ENCODE peak calls at places on chromosome 15, in ten cellular contexts. J is CD8-positive, alpha-beta T cell; Y is Right ventricle myocardium superior; Q is activated naive CD8-positive, alpha-beta T cell treated with anti-CD3 and anti-CD28 coated beads, Interleukin-2, amount 50 U/mL, for 24 hours; Z is left colon; B is heart right ventricle; H is activated CD8-positive, alpha-beta T cell treated with anti-CD3 and anti-CD28 coated beads, Interleukin-2, amount 10 ng/mL, durations not matched to agents 7 days and 5 days; A is RWPE2; M is central memory CD8-positive, alpha-beta T cell; G is right lobe of liver. U is an unnamed sample.
A peak's percentile ranks its signal among the peaks of the same experiment; 100 is the strongest.

GRCh38 chr15:58536414-58536813 is 104.6 kb downstream of the LIPC start:
- ATAC-seq in B (no peak), H (no peak), G (no peak), A (no peak), Z (no peak), J (no peak), Q (no peak), Y (no peak), M (no peak), U (no peak)

GRCh38 chr15:90837052-90837621 is 31.3 kb upstream of the FURIN start:
- ATAC-seq in J (no peak), G (no peak), M (no peak), Q (peak; percentile 59), Y (no peak), Z (no peak), A (no peak), H (no peak), B (no peak), U (no peak)

GRCh38 chr15:57440799-57441198 is 64.5 kb downstream of the CGNL1 start:
- ATAC-seq in G (peak; percentile 39), M (no peak), Q (no peak), Z (peak; percentile 44), B (no peak), A (peak; percentile 39), Y (peak; percentile 45), H (no peak), J (no peak), U (no peak)

GRCh38 chr15:33243869-33244268 is 49.4 kb upstream of the FMN1 start:
- ATAC-seq in B (no peak), M (no peak), H (no peak), G (peak; percentile 16), A (peak; percentile 73), Y (no peak), J (no peak), Z (no peak), Q (peak; percentile 40), U (no peak)

GRCh38 chr15:90020041-90020735 is 19.1 kb downstream of the ZNF710 start:
- ATAC-seq in B (peak; percentile 86), M (no peak), G (peak; percentile 68), Y (peak; percentile 77), J (no peak), Z (no peak), Q (no peak), A (no peak), H (no peak), U (peak; percentile 64)

GRCh38 chr15:36428102-36428845 is 151.2 kb upstream of the CDIN1 start:
- ATAC-seq in H (no peak), Q (no peak), G (peak; percentile 75), Z (no peak), B (no peak), J (no peak), Y (no peak), M (no peak), A (peak; percentile 95), U (peak; percentile 58)

GRCh38 chr15:99117111-99117510 is 12.2 kb downstream of the SYNM start:
- ATAC-seq in H (no peak), J (no peak), A (no peak), G (no peak), Z (no peak), B (no peak), M (no peak), Q (no peak), Y (no peak), U (no peak)

GRCh38 chr15:82081904-82082810 is 36.3 kb upstream of the MEX3B start:
- ATAC-seq in J (no peak), M (no peak), G (no peak), A (peak; percentile 82), H (no peak), Z (no peak), B (no peak), Y (no peak), Q (no peak), U (no peak)

GRCh38 chr15:37246856-37247255 is 146.5 kb upstream of the MEIS2 start:
- ATAC-seq in J (no peak), A (no peak), Y (no peak), M (no peak), Q (no peak), G (no peak), Z (no peak), B (no peak), H (no peak), U (no peak)

GRCh38 chr15:40953713-40954074 is 423 bp downstream of the CHAC1 start:
- ATAC-seq in B (no peak), Z (peak; percentile 2), A (peak; percentile 0), G (no peak), H (no peak), Q (no peak), J (no peak), M (no peak), Y (peak; percentile 6), U (no peak)

GRCh38 chr15:67973846-67974245 is 80.3 kb upstream of the PIAS1 start:
- ATAC-seq in H (no peak), Z (no peak), Y (no peak), G (no peak), Q (no peak), B (no peak), J (no peak), A (no peak), M (no peak), U (no peak)

GRCh38 chr15:99426431-99427105 is 139.2 kb upstream of the MEF2A start:
- ATAC-seq in Q (no peak), B (no peak), Z (peak; percentile 84), A (no peak), H (no peak), M (no peak), G (no peak), J (no peak), Y (no peak), U (no peak)

GRCh38 chr15:89812126-89812846 is 2.4 kb downstream of the ANPEP start:
- ATAC-seq in Q (peak; percentile 25), G (peak; percentile 78), J (no peak), Y (peak; percentile 79), B (peak; percentile 90), A (peak; percentile 47), H (no peak), M (no peak), Z (peak; percentile 87), U (peak; percentile 86)

GRCh38 chr15:59232476-59232875 is 25.8 kb downstream of the LDHAL6B start:
- ATAC-seq in Z (no peak), Y (peak; percentile 27), G (peak; percentile 46), A (peak; percentile 84), M (no peak), B (peak; percentile 72), Q (peak; percentile 28), H (no peak), J (no peak), U (no peak)

GRCh38 chr15:64029111-64029510 is 17.2 kb downstream of the DAPK2 start:
- ATAC-seq in Y (no peak), Q (peak; percentile 31), M (no peak), B (no peak), A (peak; percentile 9), J (peak; percentile 3), H (no peak), G (no peak), Z (no peak), U (no peak)

GRCh38 chr15:40309344-40309862 is 1.7 kb upstream of the PLCB2 start:
- ATAC-seq in J (no peak), A (no peak), H (no peak), M (no peak), B (no peak), Q (no peak), G (no peak), Y (no peak), Z (no peak), U (no peak)

GRCh38 chr15:70461017-70461416 is 302.3 kb downstream of the UACA start:
- ATAC-seq in A (no peak), J (no peak), Q (no peak), M (no peak), Z (no peak), H (no peak), G (no peak), B (no peak), Y (no peak), U (no peak)

GRCh38 chr15:98075441-98075840 is 114.9 kb downstream of the ARRDC4 start:
- ATAC-seq in Y (no peak), J (no peak), Q (no peak), G (no peak), H (no peak), M (no peak), B (no peak), A (no peak), Z (no peak), U (no peak)

GRCh38 chr15:49832421-49832980 is 211.7 kb downstream of the DTWD1 start:
- ATAC-seq in Q (no peak), M (no peak), H (no peak), J (no peak), A (peak; percentile 61), Z (peak; percentile 100), G (peak; percentile 90), Y (peak; percentile 34), B (no peak), U (no peak)

GRCh38 chr15:45346381-45346780 is 32.0 kb downstream of the GATM start:
- ATAC-seq in J (no peak), Y (no peak), A (no peak), M (no peak), B (peak; percentile 59), G (no peak), H (no peak), Z (no peak), Q (no peak), U (no peak)

GRCh38 chr15:84981711-84982300 is at the start of gene PDE8A:
- ATAC-seq in H (peak; percentile 37), A (peak; percentile 2), G (no peak), J (peak; percentile 5), B (no peak), Y (no peak), Z (peak; percentile 0), Q (no peak), M (peak; percentile 11), U (peak; percentile 8)

GRCh38 chr15:35181538-35181937 is 96.4 kb upstream of the NANOGP8 start:
- ATAC-seq in G (no peak), B (no peak), M (no peak), H (no peak), A (peak; percentile 79), Z (no peak), Y (no peak), Q (peak; percentile 59), J (no peak), U (no peak)

GRCh38 chr15:96290679-96291078 is 39.8 kb upstream of the NR2F2 start:
- ATAC-seq in M (no peak), Y (no peak), A (no peak), J (no peak), B (no peak), H (no peak), Q (no peak), G (no peak), Z (no peak), U (no peak)

GRCh38 chr15:99704444-99704838 is 28.8 kb downstream of the LYSMD4 start:
- ATAC-seq in B (peak; percentile 84), Z (peak; percentile 75), M (peak; percentile 86), H (peak; percentile 71), Y (peak; percentile 85), J (peak; percentile 74), Q (peak; percentile 77), A (peak; percentile 61), G (peak; percentile 69), U (peak; percentile 74)

GRCh38 chr15:27902680-27903385 is 196.3 kb downstream of the OCA2 start:
- ATAC-seq in Y (no peak), A (no peak), Z (no peak), B (no peak), Q (no peak), J (no peak), G (no peak), M (no peak), H (no peak), U (no peak)

GRCh38 chr15:92429378-92430066 is 35.8 kb downstream of the ST8SIA2 start:
- ATAC-seq in G (no peak), Q (no peak), A (peak; percentile 55), J (no peak), Y (no peak), Z (no peak), H (no peak), M (no peak), B (no peak), U (no peak)

GRCh38 chr15:94460624-94461023 is 229.3 kb downstream of the MCTP2 start:
- ATAC-seq in Y (no peak), Z (no peak), H (no peak), M (no peak), G (no peak), A (no peak), B (no peak), J (no peak), Q (no peak), U (no peak)

GRCh38 chr15:39235084-39235795 is 345.6 kb upstream of the THBS1 start:
- ATAC-seq in Y (no peak), B (no peak), M (no peak), Q (no peak), J (no peak), A (peak; percentile 75), G (no peak), Z (no peak), H (no peak), U (no peak)